ENCODE peak calls at places on chromosomes 5 and 9, in four cellular contexts. N, B, Y and T are unnamed samples.

GRCh38 chr9:86659413-86660046 is 287.8 kb downstream of the GAS1 start:
- DNase-seq in B (no peak), Y (no peak), N (no peak), T (no peak)

GRCh38 chr9:19050637-19051591 is 1.7 kb downstream of the RRAGA start:
- DNase-seq in B (no peak), Y (no peak), N (no peak), T (no peak)

GRCh38 chr5:157603333-157604190 is 28.0 kb upstream of the ADAM19 start:
- DNase-seq in B (no peak), N (no peak), Y (no peak), T (no peak)

GRCh38 chr5:100904259-100904822 is 1.3 kb upstream of the ST8SIA4 start:
- DNase-seq in B (peak), N (peak), Y (peak), T (peak)

GRCh38 chr5:174231961-174232487 is 186.5 kb downstream of the NSG2 start:
- DNase-seq in B (no peak), Y (no peak), N (no peak), T (no peak)

GRCh38 chr5:132215329-132215728 is 12.3 kb downstream of the P4HA2 start:
- DNase-seq in Y (no peak), N (peak), B (peak), T (peak)

GRCh38 chr5:180069589-180070247 is 1.8 kb downstream of the RNF130 start:
- DNase-seq in Y (peak), N (peak), B (peak), T (peak)

GRCh38 chr9:91433180-91433579 is 9.5 kb upstream of the NFIL3 start:
- DNase-seq in B (peak), Y (no peak), N (no peak), T (no peak)

GRCh38 chr5:141942185-141942857 is 15.7 kb downstream of the PCDH12 start:
- DNase-seq in Y (no peak), B (no peak), N (no peak), T (no peak)

GRCh38 chr9:134848504-134848903 is 32.1 kb upstream of the FCN2 start:
- DNase-seq in B (no peak), Y (no peak), N (no peak), T (no peak)

GRCh38 chr9:7613931-7614330 is 185.6 kb downstream of the DMAC1 start:
- DNase-seq in B (no peak), N (no peak), Y (no peak), T (no peak)

GRCh38 chr5:90519081-90519480 is 10.3 kb downstream of the LYSMD3 start:
- DNase-seq in N (no peak), B (no peak), Y (no peak), T (no peak)

GRCh38 chr5:113488645-113489184 is 462 bp upstream of the MCC start:
- DNase-seq in Y (no peak), N (no peak), B (no peak), T (no peak)

GRCh38 chr5:218457-219289 is 553 bp downstream of the SDHA start:
- DNase-seq in Y (peak), B (peak), N (no peak), T (peak)

GRCh38 chr5:144328980-144329379 is 158.3 kb downstream of the KCTD16 start:
- DNase-seq in Y (no peak), B (no peak), N (no peak), T (no peak)

GRCh38 chr9:114016629-114017423 is 61.3 kb downstream of the AMBP start:
- DNase-seq in N (peak), B (no peak), Y (no peak), T (no peak)

GRCh38 chr9:4904322-4905134 is 80.5 kb upstream of the JAK2 start:
- DNase-seq in B (no peak), N (no peak), Y (no peak), T (no peak)

GRCh38 chr9:96186601-96187011 is 115.4 kb downstream of the HSD17B3 start:
- DNase-seq in B (peak), Y (peak), N (no peak), T (peak)

GRCh38 chr9:90894956-90895687 is 93.5 kb downstream of the SYK start:
- DNase-seq in N (no peak), B (no peak), Y (peak), T (no peak)

GRCh38 chr5:67842806-67843205 is 372.8 kb upstream of the PIK3R1 start:
- DNase-seq in Y (peak), N (no peak), B (no peak), T (no peak)

GRCh38 chr5:516338-516925 is 7.8 kb downstream of the SLC9A3 start:
- DNase-seq in B (no peak), Y (no peak), N (no peak), T (no peak)